ENCODE peak calls at places on chromosomes 16 and 17, in ten cellular contexts. V is esophagus muscularis mucosa, L is body of pancreas, R is gastrocnemius medialis, S is A549, U is lower leg skin, B is breast epithelium, K is Peyer's patch, Z is stomach, I is transverse colon. Y is an unnamed sample.

GRCh38 chr17:66548158-66548557 is 245.7 kb downstream of the PRKCA start:
- DNase-seq in K (no peak), Z (no peak), S (no peak), I (no peak), B (no peak), R (no peak), V (no peak), U (no peak), L (no peak), Y (no peak)

GRCh38 chr17:82065193-82065637 is 389 bp downstream of the DUS1L start:
- DNase-seq in L (no peak), Z (no peak), S (peak), K (no peak), V (no peak), I (no peak), B (no peak), U (no peak), R (no peak), Y (no peak)

GRCh38 chr17:29596811-29597210 is 3.9 kb downstream of the ANKRD13B start:
- DNase-seq in B (no peak), V (no peak), Z (no peak), I (no peak), K (no peak), R (no peak), U (peak), L (no peak), S (no peak), Y (no peak)

GRCh38 chr17:39208893-39209292 is 8.8 kb downstream of the RPL19 start:
- DNase-seq in V (no peak), U (peak), Z (peak), S (no peak), B (no peak), K (peak), R (peak), I (peak), L (no peak), Y (no peak)

GRCh38 chr17:72358465-72358864 is 237.6 kb downstream of the SOX9 start:
- DNase-seq in B (no peak), I (no peak), Z (no peak), S (no peak), K (no peak), V (no peak), R (no peak), U (no peak), L (no peak), Y (no peak)

GRCh38 chr16:84143784-84144199 is 1.2 kb downstream of the HSDL1 start:
- DNase-seq in B (no peak), Z (no peak), V (no peak), U (no peak), I (no peak), R (no peak), S (no peak), L (peak), K (no peak), Y (no peak)

GRCh38 chr16:15604460-15605390 is 38.2 kb downstream of the MARF1 start:
- DNase-seq in R (no peak), B (no peak), L (no peak), Z (no peak), U (no peak), I (no peak), V (no peak), S (no peak), K (no peak), Y (no peak)

GRCh38 chr17:59678946-59679345 is 28.3 kb downstream of the PTRH2 start:
- DNase-seq in I (no peak), S (no peak), B (no peak), K (no peak), U (no peak), R (no peak), Z (no peak), V (no peak), L (no peak), Y (no peak)

GRCh38 chr16:16073884-16074781 is 124.7 kb downstream of the ABCC1 start:
- DNase-seq in R (peak), K (no peak), V (no peak), U (no peak), L (peak), I (peak), S (peak), Z (peak), B (peak), Y (peak)

GRCh38 chr17:19728114-19728495 is 11.7 kb upstream of the SLC47A2 start:
- DNase-seq in R (peak), Z (peak), S (no peak), V (peak), U (peak), K (peak), I (peak), L (peak), B (peak), Y (peak)

GRCh38 chr17:307741-308507 is 44.7 kb downstream of the RPH3AL start:
- DNase-seq in B (no peak), K (no peak), L (peak), S (no peak), I (no peak), R (no peak), U (no peak), V (no peak), Z (no peak), Y (peak)

GRCh38 chr16:74982303-74982702 is 2.6 kb downstream of the WDR59 start:
- DNase-seq in K (no peak), Z (no peak), U (no peak), R (no peak), V (no peak), B (no peak), L (no peak), S (no peak), I (no peak), Y (no peak)

GRCh38 chr16:23408242-23409201 is 44.5 kb downstream of the COG7 start:
- DNase-seq in K (peak), U (peak), I (peak), Z (no peak), L (peak), R (no peak), B (no peak), V (no peak), S (no peak), Y (no peak)

GRCh38 chr16:51888021-51888420 is 658.9 kb downstream of the TOX3 start:
- DNase-seq in R (no peak), B (no peak), I (no peak), Z (no peak), S (no peak), V (no peak), K (no peak), L (no peak), U (no peak), Y (no peak)

DNA sequence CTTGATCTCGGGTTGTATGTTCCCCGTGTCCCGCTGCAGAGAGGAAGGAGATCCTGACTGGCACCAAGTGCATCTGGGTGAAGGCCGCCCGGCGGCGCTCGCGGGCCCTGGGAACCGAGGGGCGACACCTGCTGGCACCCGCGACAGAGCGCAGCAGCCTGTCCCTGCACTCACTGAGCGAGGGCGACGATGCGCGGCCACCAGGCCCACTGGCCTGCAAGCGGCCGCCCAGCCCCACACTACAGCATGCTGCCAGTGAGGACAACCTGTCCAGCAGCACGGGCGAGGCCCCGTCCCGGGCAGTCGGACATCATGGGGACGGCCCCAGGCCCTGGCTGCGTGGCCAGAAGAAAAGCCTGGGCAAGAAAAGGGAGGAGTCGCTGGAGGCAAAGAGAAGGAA is 7.5 kb downstream of the BTBD17 start:
- DNase-seq in B (no peak), K (peak), R (no peak), S (peak), L (peak), I (peak), U (no peak), V (no peak), Z (peak), Y (peak)
- TF ChIP-seq CTCF in B (no peak), K (peak), R (no peak), S (peak), L (peak), I (peak), U (no peak), V (no peak), Z (peak), Y (peak)

DNA sequence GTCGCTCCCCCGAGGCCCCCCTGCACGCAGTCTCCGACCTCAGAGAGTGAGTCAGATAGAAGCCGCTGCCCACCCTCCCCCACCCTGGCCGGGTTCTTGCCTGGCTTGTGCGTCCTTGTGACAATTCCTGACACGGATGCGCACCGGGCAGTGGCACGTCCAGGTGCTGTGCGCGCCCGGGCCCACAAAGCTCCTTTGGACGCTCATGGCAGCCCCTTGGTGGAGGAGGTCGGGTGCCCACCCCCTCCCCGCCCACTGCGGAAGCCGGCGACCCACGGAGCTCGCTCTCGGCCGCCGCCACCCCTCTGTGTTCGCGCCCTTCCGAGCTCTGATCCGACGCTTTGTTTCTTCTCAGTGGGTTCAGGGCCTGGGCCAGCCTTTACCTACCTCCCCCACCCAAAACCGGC is 662 bp upstream of the TUBB3 start:
- DNase-seq in V (no peak), K (no peak), U (peak), B (no peak), Z (peak), L (peak), S (peak), R (no peak), I (peak), Y (peak)
- TF ChIP-seq POLR2A in V (no peak), K (no peak), U (no peak), B (no peak), Z (no peak), L (no peak), S (peak), R (no peak), I (no peak), Y (no peak)

DNA sequence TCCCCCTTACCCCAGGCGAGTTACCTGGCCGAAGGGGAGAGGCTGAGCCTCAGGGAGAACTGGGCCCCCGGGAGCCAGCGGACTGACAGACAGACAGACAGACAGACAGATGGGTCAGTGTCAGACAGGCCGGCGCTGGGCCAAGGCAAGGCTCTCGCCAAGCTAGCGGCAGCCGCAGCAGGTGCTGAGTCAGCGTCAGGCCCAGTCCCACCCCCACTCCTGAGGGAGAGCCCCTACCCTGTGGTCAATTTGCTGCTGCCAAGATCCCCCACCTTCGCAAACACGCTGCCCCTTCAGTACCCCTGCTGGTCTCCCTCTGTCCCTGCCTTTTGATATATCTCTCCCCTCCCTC is 1.5 kb downstream of the FGF11 start:
- DNase-seq in L (peak), U (no peak), K (no peak), R (peak), S (no peak), V (no peak), Z (no peak), B (no peak), I (peak), Y (peak)
- TF ChIP-seq CTCF in L (no peak), U (no peak), K (no peak), R (no peak), S (no peak), V (no peak), Z (no peak), B (no peak), I (no peak), Y (no peak)

DNA sequence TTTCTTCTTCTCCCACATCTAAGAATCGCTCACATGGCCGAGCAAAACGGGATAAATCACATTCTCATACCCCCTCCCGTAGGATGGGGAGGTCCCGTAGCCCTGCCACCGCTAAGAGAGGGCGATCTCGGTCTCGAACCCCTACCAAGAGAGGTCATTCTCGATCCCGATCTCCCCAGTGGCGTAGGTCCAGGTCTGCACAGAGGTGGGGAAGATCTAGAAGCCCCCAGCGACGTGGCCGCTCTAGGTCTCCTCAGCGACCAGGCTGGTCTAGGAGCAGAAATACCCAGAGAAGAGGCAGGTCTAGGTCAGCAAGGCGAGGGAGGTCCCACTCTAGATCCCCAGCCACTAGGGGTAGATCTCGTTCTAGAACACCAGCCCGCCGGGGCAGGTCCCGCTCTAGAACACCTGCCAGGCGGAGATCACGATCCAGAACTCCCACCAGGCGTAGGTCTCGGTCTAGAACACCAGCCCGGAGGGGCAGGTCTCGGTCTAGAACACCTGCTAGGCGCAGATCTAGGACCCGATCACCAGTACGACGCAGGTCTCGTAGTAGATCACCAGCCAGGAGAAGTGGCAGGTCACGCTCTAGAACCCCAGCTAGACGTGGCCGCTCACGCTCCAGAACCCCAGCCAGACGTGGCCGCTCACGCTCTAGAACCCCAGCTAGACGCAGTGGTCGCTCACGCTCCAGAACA is 9.6 kb downstream of the SRRM2 start:
- DNase-seq in L (no peak), U (no peak), B (no peak), R (no peak), I (no peak), K (no peak), V (no peak), S (no peak), Z (no peak), Y (no peak)
- TF ChIP-seq POLR2A in L (no peak), U (no peak), B (no peak), R (no peak), I (no peak), K (no peak), V (no peak), S (no peak), Z (no peak), Y (no peak)

GRCh38 chr16:86874141-86874540 is 295.8 kb downstream of the FOXL1 start:
- DNase-seq in U (no peak), B (no peak), R (no peak), K (no peak), S (no peak), L (no peak), Z (no peak), I (no peak), V (no peak), Y (no peak)
- TF ChIP-seq CTCF in U (no peak), B (no peak), R (no peak), K (peak), S (peak), L (no peak), Z (no peak), I (peak), V (no peak), Y (no peak)

DNA sequence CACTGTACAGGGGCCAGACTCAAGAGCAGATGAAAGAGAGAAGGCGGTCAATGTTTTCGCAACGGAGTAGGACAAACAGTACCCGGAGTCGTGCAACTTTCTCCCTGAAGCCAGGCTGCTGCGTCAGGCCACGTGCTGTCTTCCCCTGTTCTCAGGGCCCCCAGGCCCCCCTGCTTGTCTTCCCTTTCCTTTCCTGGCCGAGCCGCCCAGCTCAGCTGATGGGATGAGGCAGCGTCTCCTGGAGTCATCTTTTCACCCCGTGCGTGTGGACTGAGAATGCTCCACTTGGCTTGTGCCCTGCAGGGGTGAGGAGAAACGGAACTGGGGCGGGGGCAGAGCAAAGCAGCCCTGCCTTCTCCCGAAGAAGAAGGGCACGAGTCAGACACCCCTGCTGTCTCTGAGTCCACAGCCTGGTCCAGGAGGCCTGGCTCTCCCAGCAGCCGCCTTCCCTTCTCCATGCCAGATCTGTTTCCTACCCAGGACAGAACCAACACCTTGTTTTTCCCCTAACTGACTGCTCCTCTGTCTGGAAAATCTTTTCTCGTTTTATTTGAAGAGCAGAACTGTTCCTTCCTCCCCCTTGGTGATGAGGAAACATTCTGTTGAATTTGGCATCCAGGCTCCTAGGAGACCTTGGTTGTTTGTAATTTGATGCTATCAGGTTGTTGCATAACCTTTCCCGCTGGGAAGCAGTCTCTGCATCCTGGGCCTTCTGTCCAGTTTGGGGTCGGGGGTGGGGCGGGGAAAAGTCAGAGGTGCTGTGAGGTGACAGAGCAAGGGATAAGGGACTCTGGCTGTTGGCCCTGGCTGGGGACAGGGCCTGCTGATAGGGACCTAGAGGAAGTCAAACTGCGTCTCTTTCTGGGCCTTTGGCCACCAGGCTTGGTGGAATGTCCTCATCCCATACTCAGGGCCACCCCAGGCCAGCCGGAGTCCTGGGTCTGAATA is 78.8 kb downstream of the WIPI1 start:
- DNase-seq in L (peak), I (peak), K (peak), R (peak), B (peak), S (peak), V (peak), U (peak), Z (peak), Y (peak)
- TF ChIP-seq POLR2A in L (peak), I (peak), K (no peak), R (peak), B (peak), S (no peak), V (no peak), U (no peak), Z (no peak), Y (no peak)

GRCh38 chr17:4956493-4957061 is 5.7 kb downstream of the ENO3 start:
- DNase-seq in R (no peak), U (no peak), I (no peak), B (no peak), S (no peak), K (no peak), V (no peak), Z (peak), L (peak), Y (no peak)
- TF ChIP-seq CTCF in R (no peak), U (no peak), I (no peak), B (no peak), S (peak), K (peak), V (no peak), Z (no peak), L (peak), Y (no peak)

Y was measured in testis.